ENCODE peak calls at places on chromosome 5, in four cellular contexts. S is astrocyte of the hippocampus; I is HTR-8/SVneo; Y is activated CD8-positive, alpha-beta T cell treated with anti-CD3 and anti-CD28 coated beads, Interleukin-2, amount 10 ng/mL, durations not matched to agents 7 days and 5 days. M is an unnamed sample.

GRCh38 chr5:82586597-82586996 is 308.4 kb upstream of the RPS23 start:
- DNase-seq in S (no peak), I (no peak), Y (no peak), M (no peak)

GRCh38 chr5:173451031-173451430 is 122.8 kb upstream of the STC2 start:
- DNase-seq in S (no peak), I (no peak), Y (peak), M (no peak)

GRCh38 chr5:150670275-150670960 is 9.4 kb downstream of the MYOZ3 start:
- DNase-seq in S (no peak), I (no peak), Y (no peak), M (no peak)

GRCh38 chr5:67100301-67100700 is 96.3 kb downstream of the CD180 start:
- DNase-seq in S (no peak), I (no peak), Y (no peak), M (no peak)

GRCh38 chr5:43854697-43855292 is 251.8 kb downstream of the NNT start:
- DNase-seq in S (peak), I (no peak), Y (no peak), M (no peak)

GRCh38 chr5:19175776-19176570 is 812.0 kb downstream of the CDH18 start:
- DNase-seq in S (no peak), I (no peak), Y (no peak), M (no peak)

GRCh38 chr5:37090123-37090726 is 159.0 kb downstream of the CPLANE1 start:
- DNase-seq in S (no peak), I (no peak), Y (no peak), M (no peak)

GRCh38 chr5:173093597-173093996 is 37.4 kb downstream of the CREBRF start:
- DNase-seq in S (no peak), I (no peak), Y (no peak), M (no peak)

GRCh38 chr5:83927140-83927733 is 206.6 kb upstream of the HAPLN1 start:
- DNase-seq in S (peak), I (peak), Y (peak), M (peak)

GRCh38 chr5:140298183-140298601 is 4.7 kb downstream of the PFDN1 start:
- DNase-seq in S (peak), I (no peak), Y (no peak), M (no peak)

GRCh38 chr5:157481666-157482065 is 21.7 kb downstream of the NIPAL4 start:
- DNase-seq in S (no peak), I (no peak), Y (no peak), M (no peak)

GRCh38 chr5:369151-369939 is 47.8 kb downstream of the AHRR start:
- DNase-seq in S (no peak), I (no peak), Y (peak), M (no peak)

GRCh38 chr5:105903069-105903468 is 1767.7 kb downstream of the EFNA5 start:
- DNase-seq in S (no peak), I (no peak), Y (no peak), M (no peak)

GRCh38 chr5:10216107-10216506 is 33.6 kb downstream of the ATPSCKMT start:
- DNase-seq in S (no peak), I (no peak), Y (no peak), M (no peak)

GRCh38 chr5:151030377-151030776 is 10.0 kb downstream of the GPX3 start:
- DNase-seq in S (no peak), I (no peak), Y (no peak), M (no peak)

GRCh38 chr5:2801602-2802525 is 50.4 kb upstream of the IRX2 start:
- DNase-seq in S (no peak), I (no peak), Y (no peak), M (no peak)

GRCh38 chr5:13580058-13580457 is 364.4 kb downstream of the DNAH5 start:
- DNase-seq in S (no peak), I (no peak), Y (no peak), M (no peak)

GRCh38 chr5:1702318-1702717 is 97.3 kb downstream of the MRPL36 start:
- DNase-seq in S (no peak), I (no peak), Y (no peak), M (no peak)

GRCh38 chr5:172156541-172156994 is 31.5 kb downstream of the STK10 start:
- DNase-seq in S (no peak), I (no peak), Y (no peak), M (no peak)

GRCh38 chr5:143084452-143084851 is 314.3 kb downstream of the ARHGAP26 start:
- DNase-seq in S (no peak), I (no peak), Y (no peak), M (no peak)

GRCh38 chr5:95715799-95716461 is 15.2 kb upstream of the RHOBTB3 start:
- DNase-seq in S (peak), I (no peak), Y (no peak), M (no peak)

GRCh38 chr5:54656261-54656728 is 138.7 kb downstream of the SNX18 start:
- DNase-seq in S (peak), I (no peak), Y (no peak), M (no peak)

GRCh38 chr5:62650197-62650596 is 71.6 kb downstream of the LRRC70 start:
- DNase-seq in S (peak), I (no peak), Y (no peak), M (no peak)

GRCh38 chr5:156686816-156687215 is 163.3 kb upstream of the PPP1R2B start:
- DNase-seq in S (no peak), I (no peak), Y (no peak), M (no peak)